ENCODE peak calls at places on chromosomes 7 and 10, in nine cellular contexts. K is HCT116, J is HepG2, I is GM23338, V is suprapubic skin, S is GM12878, H is K562, T is upper lobe of left lung, O is transverse colon. M is an unnamed sample. For H3K4me1, the result is how much of the 10 kb centered on the place peaks cover.

GRCh38 chr10:42959833-42960232 is 117.0 kb upstream of the RET start:
- DNase-seq in K (no peak), J (no peak), I (no peak), V (peak), S (no peak), H (no peak), T (no peak), O (no peak), M (no peak)

GRCh38 chr10:44206127-44206818 is 178.6 kb downstream of the CXCL12 start:
- DNase-seq in K (no peak), J (no peak), I (no peak), V (no peak), S (no peak), H (no peak), T (peak), O (no peak), M (no peak)

GRCh38 chr7:157684157-157684595 is 347.4 kb downstream of the DNAJB6 start:
- DNase-seq in K (no peak), J (no peak), I (peak), V (no peak), S (no peak), H (no peak), T (no peak), O (no peak), M (no peak)

GRCh38 chr7:27064681-27065080 is 31.1 kb downstream of the HOXA1 start:
- DNase-seq in K (no peak), J (no peak), I (no peak), V (no peak), S (no peak), H (no peak), T (no peak), O (no peak), M (no peak)

GRCh38 chr10:79056361-79056735 is 12.4 kb upstream of the ZMIZ1 start:
- DNase-seq in K (no peak), J (no peak), I (no peak), V (peak), S (no peak), H (no peak), T (no peak), O (no peak), M (peak)

GRCh38 chr7:39248693-39249090 is 271.0 kb downstream of the POU6F2 start:
- DNase-seq in K (no peak), J (no peak), I (no peak), V (no peak), S (no peak), H (no peak), T (no peak), O (no peak), M (no peak)

GRCh38 chr7:24574365-24574764 is 1.1 kb downstream of the PALS2 start:
- DNase-seq in K (no peak), J (no peak), I (no peak), V (no peak), S (no peak), H (peak), T (no peak), O (no peak), M (no peak)

GRCh38 chr7:135510603-135511183 is 791 bp upstream of the CNOT4 start:
- DNase-seq in K (no peak), J (peak), I (no peak), V (no peak), S (peak), H (peak), T (no peak), O (no peak), M (no peak)

GRCh38 chr10:93826355-93826754 is 67.4 kb upstream of the SLC35G1 start:
- DNase-seq in K (no peak), J (no peak), I (peak), V (no peak), S (no peak), H (no peak), T (no peak), O (no peak), M (no peak)

GRCh38 chr10:22436526-22436892 is 91.2 kb downstream of the SPAG6 start:
- DNase-seq in K (no peak), J (no peak), I (no peak), V (no peak), S (no peak), H (no peak), T (no peak), O (peak), M (no peak)

GRCh38 chr10:99531696-99532050 is 1.1 kb upstream of the NKX2-3 start:
- DNase-seq in K (no peak), J (no peak), I (no peak), V (no peak), S (no peak), H (no peak), T (no peak), O (no peak), M (no peak)

GRCh38 chr7:84950836-84951235 is 236.0 kb downstream of the SEMA3D start:
- DNase-seq in K (no peak), J (no peak), I (no peak), V (no peak), S (no peak), H (no peak), T (no peak), O (no peak), M (no peak)

GRCh38 chr10:28087675-28088351 is 88.9 kb upstream of the ODAD2 start:
- DNase-seq in K (no peak), J (no peak), I (no peak), V (no peak), S (no peak), H (no peak), T (no peak), O (no peak), M (no peak)

GRCh38 chr7:6513541-6513940 is 37.7 kb downstream of the GRID2IP start:
- DNase-seq in K (no peak), J (no peak), I (no peak), V (no peak), S (no peak), H (no peak), T (no peak), O (no peak), M (no peak)

GRCh38 chr10:91360434-91360833 is 49.7 kb upstream of the HECTD2 start:
- DNase-seq in K (no peak), J (no peak), I (no peak), V (no peak), S (no peak), H (no peak), T (no peak), O (no peak), M (no peak)

GRCh38 chr10:31103096-31103495 is 71.4 kb upstream of the ZNF438 start:
- DNase-seq in K (no peak), J (no peak), I (no peak), V (no peak), S (no peak), H (no peak), T (no peak), O (no peak), M (no peak)

GRCh38 chr7:108348913-108349312 is 107.3 kb downstream of the NRCAM start:
- DNase-seq in K (no peak), J (no peak), I (no peak), V (no peak), S (no peak), H (no peak), T (no peak), O (no peak), M (no peak)

GRCh38 chr10:16856092-16856491 is 38.9 kb upstream of the RSU1 start:
- DNase-seq in K (no peak), J (no peak), I (no peak), V (no peak), S (no peak), H (no peak), T (no peak), O (no peak), M (no peak)

GRCh38 chr10:31320179-31320597 is 1.2 kb downstream of the ZEB1 start:
- DNase-seq in K (no peak), J (no peak), I (peak), V (peak), S (no peak), H (peak), T (no peak), O (peak), M (no peak)

GRCh38 chr10:92822060-92822634 is 26.2 kb upstream of the EXOC6 start:
- DNase-seq in K (no peak), J (peak), I (no peak), V (no peak), S (no peak), H (peak), T (no peak), O (no peak), M (no peak)

GRCh38 chr10:80484243-80484642 is 30.1 kb downstream of the TSPAN14 start:
- DNase-seq in K (no peak), J (no peak), I (no peak), V (no peak), S (no peak), H (no peak), T (no peak), O (peak), M (no peak)

GRCh38 chr10:17046989-17047388 is 82.6 kb downstream of the CUBN start:
- DNase-seq in K (no peak), J (no peak), I (no peak), V (no peak), S (no peak), H (no peak), T (no peak), O (no peak), M (no peak)

GRCh38 chr7:1014681-1015080 is 29.7 kb upstream of the GPR146 start:
- DNase-seq in K (no peak), J (no peak), I (no peak), V (no peak), S (no peak), H (no peak), T (peak), O (no peak), M (no peak)

GRCh38 chr7:130099331-130099730 is 29.0 kb downstream of the KLHDC10 start:
- DNase-seq in K (no peak), J (no peak), I (no peak), V (no peak), S (no peak), H (no peak), T (no peak), O (no peak), M (no peak)

GRCh38 chr7:43834463-43835251 is 34.7 kb downstream of the MRPS24 start:
- DNase-seq in K (no peak), J (no peak), I (no peak), V (no peak), S (peak), H (no peak), T (no peak), O (no peak), M (no peak)

GRCh38 chr10:2037966-2038493 is 300.7 kb upstream of the ADARB2 start:
- DNase-seq in K (no peak), J (no peak), I (no peak), V (no peak), S (no peak), H (no peak), T (no peak), O (no peak), M (no peak)

GRCh38 chr7:27116962-27117686 is 13.4 kb downstream of the HOXA4 start:
- DNase-seq in K (no peak), J (no peak), I (no peak), V (no peak), S (no peak), H (no peak), T (no peak), O (no peak), M (no peak)

GRCh38 chr7:55271069-55271468 is 94.1 kb upstream of the LANCL2 start:
- DNase-seq in K (no peak), J (no peak), I (peak), V (no peak), S (no peak), H (peak), T (no peak), O (no peak), M (no peak)

GRCh38 chr10:95475827-95476481 is 85.2 kb downstream of the SORBS1 start:
- DNase-seq in K (no peak), J (peak), I (peak), V (no peak), S (no peak), H (no peak), T (no peak), O (peak), M (no peak)

GRCh38 chr7:27101906-27102577 is 441 bp downstream of the HOXA2 start:
- DNase-seq in K (no peak), J (no peak), I (peak), V (no peak), S (no peak), H (no peak), T (peak), O (no peak), M (no peak)

GRCh38 chr10:75401569-75402485 is at the start of gene ZNF503:
- DNase-seq in K (peak), J (peak), I (peak), V (peak), S (peak), H (peak), T (peak), O (peak), M (peak)

GRCh38 chr10:75402486-75403143 is 1.1 kb upstream of the ZNF503 start:
- DNase-seq in K (no peak), J (no peak), I (peak), V (no peak), S (no peak), H (no peak), T (peak), O (peak), M (peak)

GRCh38 chr10:75404023-75404334 is 2.4 kb upstream of the ZNF503 start:
- DNase-seq in K (no peak), J (no peak), I (no peak), V (no peak), S (no peak), H (no peak), T (no peak), O (no peak), M (no peak)

GRCh38 chr10:75404335-75405200 is 3.0 kb upstream of the ZNF503 start:
- DNase-seq in K (no peak), J (peak), I (peak), V (peak), S (no peak), H (no peak), T (peak), O (peak), M (peak)

DNA sequence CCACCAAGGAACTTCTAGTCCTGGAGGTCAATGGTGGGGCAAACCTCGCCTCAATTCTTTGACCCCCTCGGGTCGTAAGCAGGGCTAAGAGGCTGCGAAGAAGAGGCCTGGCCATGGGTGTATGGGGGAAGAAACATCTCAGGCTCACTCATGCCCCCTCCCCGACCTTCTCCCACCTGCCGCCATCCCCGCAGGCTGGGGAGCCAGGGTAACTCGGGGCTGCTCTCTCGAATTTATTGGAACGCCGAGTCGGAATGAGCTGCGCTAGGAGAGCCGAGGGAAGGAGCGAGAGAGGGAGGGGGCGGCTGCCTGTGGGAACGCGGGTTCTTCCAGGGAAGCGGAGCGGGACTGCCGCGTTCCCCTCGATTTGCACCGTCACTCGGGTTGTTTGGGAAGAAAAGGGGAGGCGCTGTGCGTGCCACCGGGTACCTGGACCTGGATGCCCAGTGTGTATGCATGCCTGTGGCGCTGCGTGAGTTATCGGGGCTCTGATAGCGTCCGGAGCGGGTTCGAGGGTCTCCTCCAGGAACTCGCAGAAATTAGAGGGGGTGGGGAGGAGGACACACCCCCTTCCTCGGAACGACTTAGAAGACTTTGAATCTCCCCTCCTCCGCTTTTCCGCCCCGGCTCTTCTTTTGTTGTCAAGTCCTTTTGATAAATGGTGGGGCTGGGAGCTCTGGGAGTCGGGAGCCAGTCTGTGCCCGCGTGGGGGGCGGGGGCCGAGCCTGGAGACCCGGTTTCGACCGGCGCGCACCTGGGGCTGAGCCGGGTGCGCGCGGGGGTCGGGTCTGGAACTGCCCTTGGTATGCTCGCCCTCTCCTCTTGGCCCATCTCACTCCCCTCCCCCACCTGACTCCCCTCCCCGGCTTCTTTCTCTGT is 1.8 kb upstream of the ZNF503 start:
- DNase-seq in K (no peak), J (peak), I (peak), V (no peak), S (no peak), H (no peak), T (peak), O (peak), M (peak)
- TF ChIP-seq POLR2AphosphoS5 in K (no peak), J (no peak), I (no peak), V (no peak), S (no peak), H (no peak), T (peak), O (no peak), M (no peak)

GRCh38 chr10:11293332-11293731 is 275.7 kb downstream of the CELF2 start:
- DNase-seq in K (no peak), J (no peak), I (no peak), V (no peak), S (no peak), H (no peak), T (no peak), O (no peak), M (no peak)
- H3K27ac ChIP-seq in K (no peak), J (no peak), I (no peak), V (no peak), S (no peak), H (no peak), T (no peak), O (no peak), M (no peak)

GRCh38 chr10:62057872-62058271 is 156.4 kb downstream of the ARID5B start:
- DNase-seq in K (no peak), J (no peak), I (no peak), V (no peak), S (no peak), H (no peak), T (no peak), O (no peak), M (no peak)
- H3K4me1 ChIP-seq in K (under half), J (half or more), I (under half), V (half or more), S (under half), H (under half), T (under half), O (half or more), M (under half)

GRCh38 chr10:76550806-76551205 is 1086.8 kb downstream of the KCNMA1 start:
- DNase-seq in K (no peak), J (no peak), I (peak), V (no peak), S (no peak), H (no peak), T (no peak), O (peak), M (no peak)
- TF ChIP-seq POLR2AphosphoS5 in K (no peak), J (no peak), I (no peak), V (no peak), S (no peak), H (no peak), T (no peak), O (no peak), M (no peak)

DNA sequence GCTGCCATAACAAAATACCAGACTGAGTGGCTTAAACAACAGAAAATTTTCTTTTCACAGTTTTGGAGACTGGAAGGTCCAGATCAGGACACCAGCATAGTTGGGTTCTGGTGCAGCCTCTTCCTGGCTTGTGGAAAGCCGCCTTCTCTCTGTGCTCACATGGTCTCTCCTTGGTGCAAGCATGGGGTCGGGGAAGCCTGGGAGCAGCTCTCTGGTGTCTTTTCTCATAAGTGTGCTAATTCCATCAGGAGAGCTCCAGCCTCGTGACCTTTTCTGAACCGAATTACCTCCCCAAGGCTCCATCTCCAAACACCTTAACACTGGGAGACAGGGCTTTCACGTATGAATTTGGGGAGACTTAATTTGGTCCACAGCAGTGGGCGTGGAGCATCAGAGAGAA is 4.8 kb upstream of the GTPBP4 start:
- DNase-seq in K (no peak), J (no peak), I (no peak), V (no peak), S (no peak), H (no peak), T (no peak), O (no peak), M (no peak)
- H3K27ac ChIP-seq in K (no peak), J (peak), I (no peak), V (no peak), S (no peak), H (no peak), T (peak), O (no peak), M (no peak)

GRCh38 chr10:14548970-14549369 is 218.2 kb upstream of the FRMD4A start:
- DNase-seq in K (no peak), J (no peak), I (no peak), V (no peak), S (no peak), H (no peak), T (no peak), O (no peak), M (no peak)

GRCh38 chr10:14549496-14549895 is 218.8 kb upstream of the FRMD4A start:
- DNase-seq in K (no peak), J (no peak), I (no peak), V (no peak), S (no peak), H (no peak), T (no peak), O (no peak), M (no peak)

GRCh38 chr10:14548474-14548873 is 217.8 kb upstream of the FRMD4A start:
- DNase-seq in K (no peak), J (no peak), I (no peak), V (no peak), S (no peak), H (peak), T (no peak), O (no peak), M (no peak)

GRCh38 chr10:14545827-14546226 is 215.1 kb upstream of the FRMD4A start:
- DNase-seq in K (no peak), J (no peak), I (no peak), V (no peak), S (no peak), H (no peak), T (no peak), O (no peak), M (no peak)

GRCh38 chr10:14547826-14548225 is 217.1 kb upstream of the FRMD4A start:
- DNase-seq in K (no peak), J (no peak), I (peak), V (no peak), S (no peak), H (peak), T (no peak), O (no peak), M (no peak)
- H3K4me1 ChIP-seq in K (under half), J (under half), I (under half), V (under half), S (under half), H (under half), T (under half), O (under half), M (under half)

DNA sequence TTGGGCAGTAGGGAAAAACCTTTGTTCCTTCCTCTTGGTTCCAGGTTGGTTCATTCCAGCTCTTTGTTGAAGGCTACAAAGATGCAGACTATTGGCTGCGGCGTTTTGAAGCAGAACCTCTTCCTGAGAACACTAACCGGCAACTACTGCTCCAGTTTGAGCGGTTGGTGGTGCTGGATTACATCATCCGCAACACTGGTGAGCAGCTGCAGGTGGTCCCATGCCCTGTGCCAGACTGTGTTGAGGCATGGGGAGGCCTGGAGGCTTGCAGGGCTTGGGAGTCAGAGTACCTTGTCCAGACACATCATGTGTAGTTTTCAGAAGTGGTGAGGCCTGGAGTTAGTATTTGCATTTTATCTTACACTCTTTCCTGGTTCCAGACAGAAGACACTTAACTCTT is 16.3 kb downstream of the PI4K2A start:
- DNase-seq in K (no peak), J (no peak), I (no peak), V (no peak), S (no peak), H (no peak), T (no peak), O (no peak), M (no peak)
- TF ChIP-seq POLR2AphosphoS5 in K (no peak), J (no peak), I (no peak), V (no peak), S (no peak), H (no peak), T (no peak), O (no peak), M (no peak)